ENCODE peak calls at places on chromosome 7, in seven cellular contexts. O, U, P, E, L, V and R are unnamed samples.

GRCh38 chr7:40437498-40437897 is 302.7 kb downstream of the SUGCT start:
- DNase-seq in O (no peak), U (no peak), P (peak), E (no peak), L (no peak), V (no peak), R (no peak)

GRCh38 chr7:23114854-23115253 is 9.3 kb downstream of the KLHL7 start:
- DNase-seq in O (no peak), U (no peak), P (no peak), E (no peak), L (no peak), V (no peak), R (no peak)

GRCh38 chr7:118907911-118908527 is 683.5 kb downstream of the ANKRD7 start:
- DNase-seq in O (no peak), U (no peak), P (no peak), E (no peak), L (no peak), V (no peak), R (no peak)

GRCh38 chr7:139159900-139160675 is 50.6 kb upstream of the ZC3HAV1 start:
- DNase-seq in O (no peak), U (no peak), P (peak), E (no peak), L (no peak), V (no peak), R (no peak)

GRCh38 chr7:49520971-49521370 is 252.5 kb upstream of the VWC2 start:
- DNase-seq in O (no peak), U (no peak), P (no peak), E (no peak), L (no peak), V (no peak), R (no peak)

GRCh38 chr7:13009517-13009916 is 322.1 kb downstream of the ARL4A start:
- DNase-seq in O (no peak), U (no peak), P (no peak), E (no peak), L (no peak), V (no peak), R (no peak)

GRCh38 chr7:141133646-141134045 is 59.8 kb downstream of the TMEM178B start:
- DNase-seq in O (no peak), U (no peak), P (no peak), E (no peak), L (no peak), V (no peak), R (no peak)

GRCh38 chr7:31095286-31096197 is 43.4 kb downstream of the ADCYAP1R1 start:
- DNase-seq in O (no peak), U (no peak), P (no peak), E (no peak), L (no peak), V (no peak), R (no peak)

GRCh38 chr7:70703785-70704184 is 428.2 kb upstream of the GALNT17 start:
- DNase-seq in O (no peak), U (no peak), P (no peak), E (no peak), L (no peak), V (no peak), R (no peak)

GRCh38 chr7:140600341-140600740 is 40.3 kb downstream of the DENND2A start:
- DNase-seq in O (no peak), U (no peak), P (no peak), E (no peak), L (no peak), V (no peak), R (no peak)

GRCh38 chr7:33243319-33243881 is 114.0 kb downstream of the BBS9 start:
- DNase-seq in O (no peak), U (no peak), P (peak), E (peak), L (peak), V (no peak), R (no peak)

GRCh38 chr7:66335318-66335717 is 130.2 kb downstream of the TPST1 start:
- DNase-seq in O (no peak), U (no peak), P (no peak), E (no peak), L (no peak), V (no peak), R (no peak)

GRCh38 chr7:130486963-130487324 is 4.9 kb upstream of the MEST start:
- DNase-seq in O (no peak), U (no peak), P (peak), E (no peak), L (no peak), V (no peak), R (no peak)

GRCh38 chr7:23893942-23894890 is 184.2 kb downstream of the STK31 start:
- DNase-seq in O (no peak), U (no peak), P (no peak), E (peak), L (no peak), V (no peak), R (peak)

GRCh38 chr7:19122018-19122588 is 4.7 kb upstream of the TWIST1 start:
- DNase-seq in O (no peak), U (no peak), P (peak), E (peak), L (peak), V (no peak), R (no peak)

GRCh38 chr7:17696422-17696821 is 243.9 kb downstream of the SNX13 start:
- DNase-seq in O (no peak), U (no peak), P (peak), E (no peak), L (no peak), V (no peak), R (no peak)

GRCh38 chr7:47496666-47497065 is 85.2 kb downstream of the TNS3 start:
- DNase-seq in O (no peak), U (no peak), P (no peak), E (no peak), L (no peak), V (no peak), R (no peak)

GRCh38 chr7:130908345-130909160 is 174.5 kb upstream of the KLF14 start:
- DNase-seq in O (no peak), U (no peak), P (no peak), E (no peak), L (no peak), V (no peak), R (no peak)

GRCh38 chr7:102140952-102141370 is 145.7 kb upstream of the SH2B2 start:
- DNase-seq in O (no peak), U (no peak), P (no peak), E (peak), L (no peak), V (peak), R (no peak)

GRCh38 chr7:69211739-69212138 is 386.5 kb upstream of the AUTS2 start:
- DNase-seq in O (no peak), U (no peak), P (no peak), E (peak), L (peak), V (no peak), R (no peak)

GRCh38 chr7:55056577-55057480 is 38.0 kb downstream of the EGFR start:
- DNase-seq in O (no peak), U (no peak), P (no peak), E (no peak), L (no peak), V (no peak), R (no peak)

GRCh38 chr7:45171946-45172345 is 14.4 kb downstream of the RAMP3 start:
- DNase-seq in O (peak), U (no peak), P (no peak), E (no peak), L (no peak), V (no peak), R (no peak)

GRCh38 chr7:18408461-18408860 is 87.1 kb upstream of the HDAC9 start:
- DNase-seq in O (no peak), U (no peak), P (no peak), E (no peak), L (no peak), V (no peak), R (no peak)

GRCh38 chr7:100247152-100247757 is 27.5 kb downstream of the PVRIG start:
- DNase-seq in O (no peak), U (no peak), P (peak), E (no peak), L (peak), V (no peak), R (no peak)

GRCh38 chr7:44325811-44326241 is 432 bp upstream of the CAMK2B start:
- DNase-seq in O (no peak), U (no peak), P (no peak), E (peak), L (peak), V (no peak), R (no peak)

GRCh38 chr7:158067931-158068482 is 519.6 kb downstream of the PTPRN2 start:
- DNase-seq in O (peak), U (no peak), P (no peak), E (no peak), L (no peak), V (no peak), R (no peak)